ENCODE peak calls at places on chromosome X, in four cellular contexts. One of them, this sample, is unnamed.

GRCh38 chrX:46912098-46912672 is at the start of gene JADE3:
- DNase-seq in neural progenitor cell: peak; percentile 90
- DNase-seq in IMR-90: peak; percentile 56
- DNase-seq in choroid plexus epithelial cell: peak; percentile 69
- DNase-seq in this sample: no peak

GRCh38 chrX:75623535-75623934 is 100.7 kb upstream of the ZDHHC15 start:
- DNase-seq in choroid plexus epithelial cell: peak; percentile 1
- DNase-seq in IMR-90: no peak
- DNase-seq in neural progenitor cell: peak; percentile 16
- DNase-seq in this sample: no peak

GRCh38 chrX:73270753-73271152 is 56.1 kb upstream of the NAP1L2 start:
- DNase-seq in neural progenitor cell: no peak
- DNase-seq in choroid plexus epithelial cell: no peak
- DNase-seq in IMR-90: no peak
- DNase-seq in this sample: no peak

GRCh38 chrX:46704767-46705386 is 54.0 kb downstream of the SLC9A7 start:
- DNase-seq in IMR-90: peak; percentile 60
- DNase-seq in choroid plexus epithelial cell: peak; percentile 67
- DNase-seq in neural progenitor cell: no peak
- DNase-seq in this sample: no peak

GRCh38 chrX:1524874-1525582 is 12.0 kb downstream of the P2RY8 start:
- DNase-seq in IMR-90: no peak
- DNase-seq in choroid plexus epithelial cell: no peak
- DNase-seq in neural progenitor cell: no peak
- DNase-seq in this sample: no peak

GRCh38 chrX:42491145-42491907 is 286.6 kb downstream of the PPP1R2C start:
- DNase-seq in IMR-90: no peak
- DNase-seq in choroid plexus epithelial cell: no peak
- DNase-seq in neural progenitor cell: no peak
- DNase-seq in this sample: peak; percentile 67

GRCh38 chrX:119374736-119375135 is 24.4 kb upstream of the SLC25A43 start:
- DNase-seq in IMR-90: peak; percentile 40
- DNase-seq in choroid plexus epithelial cell: peak; percentile 4
- DNase-seq in neural progenitor cell: no peak
- DNase-seq in this sample: no peak

GRCh38 chrX:133482345-133483041 is 67.2 kb upstream of the GPC4 start:
- DNase-seq in choroid plexus epithelial cell: peak; percentile 31
- DNase-seq in neural progenitor cell: no peak
- DNase-seq in IMR-90: peak; percentile 52
- DNase-seq in this sample: no peak

GRCh38 chrX:7074135-7074907 is 73.2 kb upstream of the STS start:
- DNase-seq in choroid plexus epithelial cell: no peak
- DNase-seq in neural progenitor cell: no peak
- DNase-seq in IMR-90: no peak
- DNase-seq in this sample: no peak

GRCh38 chrX:25015486-25016360 is at the start of gene ARX:
- DNase-seq in neural progenitor cell: peak; percentile 97
- DNase-seq in choroid plexus epithelial cell: peak; percentile 30
- DNase-seq in IMR-90: peak; percentile 42
- DNase-seq in this sample: no peak

GRCh38 chrX:65926095-65927019 is 113.5 kb downstream of the VSIG4 start:
- DNase-seq in choroid plexus epithelial cell: no peak
- DNase-seq in IMR-90: no peak
- DNase-seq in neural progenitor cell: no peak
- DNase-seq in this sample: no peak

GRCh38 chrX:112735147-112735546 is 55.4 kb upstream of the LHFPL1 start:
- DNase-seq in choroid plexus epithelial cell: no peak
- DNase-seq in neural progenitor cell: no peak
- DNase-seq in IMR-90: no peak
- DNase-seq in this sample: no peak

GRCh38 chrX:16826207-16826606 is 39.9 kb downstream of the TXLNG start:
- DNase-seq in neural progenitor cell: peak; percentile 36
- DNase-seq in IMR-90: peak; percentile 74
- DNase-seq in choroid plexus epithelial cell: peak; percentile 71
- DNase-seq in this sample: no peak

GRCh38 chrX:149221246-149221645 is 283.9 kb downstream of the IDS start:
- DNase-seq in IMR-90: no peak
- DNase-seq in choroid plexus epithelial cell: peak; percentile 13
- DNase-seq in neural progenitor cell: no peak
- DNase-seq in this sample: no peak

GRCh38 chrX:30141966-30142365 is 73.4 kb upstream of the MAGEB2 start:
- DNase-seq in neural progenitor cell: peak; percentile 71
- DNase-seq in choroid plexus epithelial cell: peak; percentile 74
- DNase-seq in IMR-90: peak; percentile 59
- DNase-seq in this sample: peak; percentile 23

GRCh38 chrX:57929373-57929772 is 19.1 kb upstream of the ZXDA start:
- DNase-seq in IMR-90: peak; percentile 27
- DNase-seq in choroid plexus epithelial cell: peak; percentile 63
- DNase-seq in neural progenitor cell: peak; percentile 18
- DNase-seq in this sample: no peak

GRCh38 chrX:101595739-101596419 is 21.9 kb downstream of the ARMCX6 start:
- DNase-seq in IMR-90: peak; percentile 75
- DNase-seq in choroid plexus epithelial cell: peak; percentile 85
- DNase-seq in neural progenitor cell: peak; percentile 60
- DNase-seq in this sample: peak; percentile 12

GRCh38 chrX:133307637-133308485 is 89.7 kb upstream of the TFDP3 start:
- DNase-seq in neural progenitor cell: peak; percentile 92
- DNase-seq in choroid plexus epithelial cell: no peak
- DNase-seq in IMR-90: no peak
- DNase-seq in this sample: no peak

GRCh38 chrX:74578137-74578536 is 36.3 kb downstream of the RLIM start:
- DNase-seq in IMR-90: no peak
- DNase-seq in neural progenitor cell: no peak
- DNase-seq in choroid plexus epithelial cell: no peak
- DNase-seq in this sample: no peak

GRCh38 chrX:47507204-47507878 is 24.3 kb upstream of the ZNF41 start:
- DNase-seq in IMR-90: no peak
- DNase-seq in neural progenitor cell: no peak
- DNase-seq in choroid plexus epithelial cell: no peak
- DNase-seq in this sample: no peak

GRCh38 chrX:132433001-132433400 is 55.8 kb downstream of the MBNL3 start:
- DNase-seq in choroid plexus epithelial cell: peak; percentile 8
- DNase-seq in neural progenitor cell: no peak
- DNase-seq in IMR-90: no peak
- DNase-seq in this sample: no peak

GRCh38 chrX:124209792-124210576 is 122.5 kb upstream of the TEX13D start:
- DNase-seq in choroid plexus epithelial cell: no peak
- DNase-seq in neural progenitor cell: no peak
- DNase-seq in IMR-90: no peak
- DNase-seq in this sample: no peak

GRCh38 chrX:44227981-44228380 is 115.5 kb downstream of the EFHC2 start:
- DNase-seq in IMR-90: no peak
- DNase-seq in neural progenitor cell: no peak
- DNase-seq in choroid plexus epithelial cell: no peak
- DNase-seq in this sample: no peak

DNA sequence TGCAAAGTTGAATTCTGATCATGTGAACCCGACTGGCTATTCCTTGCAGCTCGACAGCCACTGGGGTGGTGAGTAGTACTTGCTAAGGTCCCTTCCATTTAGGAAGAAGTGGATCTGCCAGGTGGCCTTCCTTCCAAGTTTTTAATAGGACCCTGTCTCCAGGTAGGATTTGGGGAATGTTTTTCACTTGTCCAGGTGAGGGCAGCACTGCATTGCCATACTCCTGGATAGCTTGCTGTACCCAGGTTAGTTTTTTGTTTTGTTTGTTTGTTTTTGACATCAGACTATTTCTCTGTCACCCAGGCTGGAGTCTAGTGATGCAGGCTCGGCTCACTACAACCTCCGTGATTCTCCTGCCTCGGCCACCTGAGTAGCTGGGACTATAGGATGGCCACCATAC is 29.8 kb downstream of the SAGE1 start:
- DNase-seq in IMR-90: no peak
- DNase-seq in choroid plexus epithelial cell: peak; percentile 2
- DNase-seq in neural progenitor cell: peak; percentile 3
- DNase-seq in this sample: no peak
- TF ChIP-seq CTCF in IMR-90: no peak
- TF ChIP-seq CTCF in choroid plexus epithelial cell: peak; percentile 37
- TF ChIP-seq CTCF in neural progenitor cell: peak; percentile 39
- TF ChIP-seq CTCF in this sample: peak; percentile 43

GRCh38 chrX:51404445-51404844 is 71.8 kb downstream of the NUDT10 start:
- DNase-seq in neural progenitor cell: no peak
- DNase-seq in IMR-90: no peak
- DNase-seq in choroid plexus epithelial cell: no peak
- DNase-seq in this sample: no peak

GRCh38 chrX:51406688-51407519 is 74.3 kb downstream of the NUDT10 start:
- DNase-seq in neural progenitor cell: no peak
- DNase-seq in choroid plexus epithelial cell: no peak
- DNase-seq in IMR-90: no peak
- DNase-seq in this sample: no peak

GRCh38 chrX:51408462-51408861 is 75.8 kb downstream of the NUDT10 start:
- DNase-seq in choroid plexus epithelial cell: no peak
- DNase-seq in IMR-90: no peak
- DNase-seq in neural progenitor cell: no peak
- DNase-seq in this sample: no peak

GRCh38 chrX:51407520-51408409 is 75.1 kb downstream of the NUDT10 start:
- DNase-seq in IMR-90: no peak
- DNase-seq in neural progenitor cell: no peak
- DNase-seq in choroid plexus epithelial cell: no peak
- DNase-seq in this sample: no peak
- H3K4me3 ChIP-seq in IMR-90: no peak overlapping the region
- H3K4me3 ChIP-seq in neural progenitor cell: no peak overlapping the region
- H3K4me3 ChIP-seq in choroid plexus epithelial cell: no peak overlapping the region
- H3K4me3 ChIP-seq in this sample: no peak overlapping the region

GRCh38 chrX:19888419-19888879 is 1.0 kb upstream of the SH3KBP1 start:
- DNase-seq in IMR-90: peak; percentile 77
- DNase-seq in neural progenitor cell: peak; percentile 64
- DNase-seq in choroid plexus epithelial cell: peak; percentile 85
- DNase-seq in this sample: no peak
- TF ChIP-seq CTCF in IMR-90: peak; percentile 70
- TF ChIP-seq CTCF in neural progenitor cell: peak; percentile 53
- TF ChIP-seq CTCF in choroid plexus epithelial cell: peak; percentile 69
- TF ChIP-seq CTCF in this sample: peak; percentile 71

GRCh38 chrX:11188664-11189063 is 77.5 kb downstream of the HCCS start:
- DNase-seq in neural progenitor cell: no peak
- DNase-seq in choroid plexus epithelial cell: peak; percentile 15
- DNase-seq in IMR-90: peak; percentile 38
- DNase-seq in this sample: no peak

GRCh38 chrX:11187001-11187400 is 75.9 kb downstream of the HCCS start:
- DNase-seq in choroid plexus epithelial cell: no peak
- DNase-seq in IMR-90: no peak
- DNase-seq in neural progenitor cell: no peak
- DNase-seq in this sample: no peak

GRCh38 chrX:11189097-11189496 is 78.0 kb downstream of the HCCS start:
- DNase-seq in IMR-90: no peak
- DNase-seq in neural progenitor cell: no peak
- DNase-seq in choroid plexus epithelial cell: no peak
- DNase-seq in this sample: no peak

GRCh38 chrX:11190745-11191510 is 79.8 kb downstream of the HCCS start:
- DNase-seq in IMR-90: no peak
- DNase-seq in neural progenitor cell: no peak
- DNase-seq in choroid plexus epithelial cell: no peak
- DNase-seq in this sample: no peak

DNA sequence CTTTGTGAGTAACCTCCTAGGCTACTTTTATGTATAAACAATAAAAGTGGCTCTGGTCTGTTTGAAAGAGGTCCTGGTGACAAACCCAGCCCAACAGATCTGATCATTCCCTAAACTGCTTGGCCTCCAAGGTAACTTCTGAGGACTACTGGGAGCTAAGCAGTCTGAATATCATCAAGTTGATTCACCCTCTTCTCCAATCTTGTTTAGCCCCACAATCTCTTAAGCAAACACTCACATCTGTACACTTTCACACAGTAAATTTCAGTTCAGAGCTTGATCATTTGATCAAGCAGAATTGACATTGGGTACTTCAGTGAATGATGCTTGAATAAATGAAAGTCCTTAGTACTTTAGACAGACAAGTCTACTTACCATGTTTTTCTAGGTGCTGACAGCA is 74.7 kb downstream of the HCCS start:
- DNase-seq in choroid plexus epithelial cell: no peak
- DNase-seq in neural progenitor cell: no peak
- DNase-seq in IMR-90: no peak
- DNase-seq in this sample: no peak
- H3K4me3 ChIP-seq in choroid plexus epithelial cell: no peak overlapping the region
- H3K4me3 ChIP-seq in neural progenitor cell: no peak overlapping the region
- H3K4me3 ChIP-seq in IMR-90: no peak overlapping the region
- H3K4me3 ChIP-seq in this sample: no peak overlapping the region

GRCh38 chrX:107272431-107272921 is 66.1 kb downstream of the DNAAF6 start:
- DNase-seq in choroid plexus epithelial cell: peak; percentile 1
- DNase-seq in IMR-90: no peak
- DNase-seq in neural progenitor cell: peak; percentile 57
- DNase-seq in this sample: no peak
- TF ChIP-seq CTCF in choroid plexus epithelial cell: no peak
- TF ChIP-seq CTCF in IMR-90: no peak
- TF ChIP-seq CTCF in neural progenitor cell: peak; percentile 41
- TF ChIP-seq CTCF in this sample: peak; percentile 35

GRCh38 chrX:13659057-13659456 is 6.1 kb downstream of the TCEANC start:
- DNase-seq in IMR-90: peak; percentile 76
- DNase-seq in choroid plexus epithelial cell: peak; percentile 75
- DNase-seq in neural progenitor cell: no peak
- DNase-seq in this sample: no peak

GRCh38 chrX:13664026-13664425 is 11.1 kb downstream of the TCEANC start:
- DNase-seq in choroid plexus epithelial cell: no peak
- DNase-seq in neural progenitor cell: no peak
- DNase-seq in IMR-90: no peak
- DNase-seq in this sample: no peak

GRCh38 chrX:13661735-13662536 is 9.0 kb downstream of the TCEANC start:
- DNase-seq in IMR-90: no peak
- DNase-seq in neural progenitor cell: no peak
- DNase-seq in choroid plexus epithelial cell: no peak
- DNase-seq in this sample: no peak

GRCh38 chrX:13662537-13662841 is 9.5 kb downstream of the TCEANC start:
- DNase-seq in neural progenitor cell: no peak
- DNase-seq in IMR-90: peak; percentile 67
- DNase-seq in choroid plexus epithelial cell: peak; percentile 66
- DNase-seq in this sample: no peak

GRCh38 chrX:13658602-13659001 is 5.7 kb downstream of the TCEANC start:
- DNase-seq in IMR-90: peak; percentile 73
- DNase-seq in choroid plexus epithelial cell: peak; percentile 73
- DNase-seq in neural progenitor cell: peak; percentile 44
- DNase-seq in this sample: no peak
- H3K4me3 ChIP-seq in IMR-90: no peak overlapping the region
- H3K4me3 ChIP-seq in choroid plexus epithelial cell: no peak overlapping the region
- H3K4me3 ChIP-seq in neural progenitor cell: no peak overlapping the region
- H3K4me3 ChIP-seq in this sample: no peak overlapping the region

DNA sequence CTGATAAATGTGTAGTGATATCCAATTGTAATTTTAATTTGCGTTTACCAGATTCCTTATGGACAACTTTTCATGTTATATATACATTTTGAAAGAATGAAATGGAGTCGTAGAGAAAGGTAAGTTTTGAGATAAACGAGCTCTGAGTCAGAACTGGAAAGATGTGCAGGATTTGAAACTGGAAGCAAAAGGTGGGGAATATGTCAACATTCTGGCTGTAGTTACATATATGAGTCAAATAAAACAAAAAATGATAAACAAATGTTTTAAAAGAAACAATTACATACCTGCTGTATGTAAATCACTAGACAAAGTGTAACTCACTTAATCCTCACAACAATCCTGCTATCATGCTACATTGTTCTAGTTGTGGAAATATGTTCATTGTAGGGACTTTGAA is 84.0 kb downstream of the LPAR4 start:
- DNase-seq in IMR-90: no peak
- DNase-seq in neural progenitor cell: no peak
- DNase-seq in choroid plexus epithelial cell: no peak
- DNase-seq in this sample: no peak
- TF ChIP-seq CTCF in IMR-90: no peak
- TF ChIP-seq CTCF in neural progenitor cell: no peak
- TF ChIP-seq CTCF in choroid plexus epithelial cell: no peak
- TF ChIP-seq CTCF in this sample: no peak

GRCh38 chrX:115261148-115261547 is 27.3 kb upstream of the LRCH2 start:
- DNase-seq in choroid plexus epithelial cell: no peak
- DNase-seq in neural progenitor cell: no peak
- DNase-seq in IMR-90: no peak
- DNase-seq in this sample: no peak
- H3K4me3 ChIP-seq in choroid plexus epithelial cell: no peak overlapping the region
- H3K4me3 ChIP-seq in neural progenitor cell: no peak overlapping the region
- H3K4me3 ChIP-seq in IMR-90: no peak overlapping the region
- H3K4me3 ChIP-seq in this sample: no peak overlapping the region